ENCODE peak calls at places on chromosomes 3 and 15, in six cellular contexts. One of them, this sample, is unnamed. For H3K9me3, the result is how much of the 10 kb centered on the place peaks cover.

GRCh38 chr15:71296032-71296686 is 180.9 kb downstream of the THSD4 start:
- DNase-seq in mammary epithelial cell: peak
- DNase-seq in heart right ventricle: no peak
- DNase-seq in effector memory CD4-positive, alpha-beta T cell: no peak
- DNase-seq in colonic mucosa: peak
- DNase-seq in SJSA1: no peak
- DNase-seq in this sample: no peak

GRCh38 chr3:159486580-159486979 is 502.1 kb upstream of the IL12A start:
- DNase-seq in mammary epithelial cell: peak
- DNase-seq in heart right ventricle: no peak
- DNase-seq in effector memory CD4-positive, alpha-beta T cell: no peak
- DNase-seq in colonic mucosa: no peak
- DNase-seq in SJSA1: no peak
- DNase-seq in this sample: no peak

GRCh38 chr3:58536501-58537411 is at the start of gene ACOX2:
- DNase-seq in mammary epithelial cell: no peak
- DNase-seq in heart right ventricle: peak
- DNase-seq in effector memory CD4-positive, alpha-beta T cell: no peak
- DNase-seq in colonic mucosa: peak
- DNase-seq in SJSA1: no peak
- DNase-seq in this sample: peak

GRCh38 chr15:81301385-81301784 is 22.6 kb downstream of the STARD5 start:
- DNase-seq in mammary epithelial cell: no peak
- DNase-seq in heart right ventricle: no peak
- DNase-seq in effector memory CD4-positive, alpha-beta T cell: no peak
- DNase-seq in colonic mucosa: no peak
- DNase-seq in SJSA1: no peak
- DNase-seq in this sample: no peak

GRCh38 chr3:20574746-20575145 is 388.7 kb upstream of the SGO1 start:
- DNase-seq in mammary epithelial cell: peak
- DNase-seq in heart right ventricle: no peak
- DNase-seq in effector memory CD4-positive, alpha-beta T cell: no peak
- DNase-seq in colonic mucosa: no peak
- DNase-seq in SJSA1: no peak
- DNase-seq in this sample: no peak

GRCh38 chr15:66941231-66941711 is 124.1 kb upstream of the SMAD3 start:
- DNase-seq in mammary epithelial cell: no peak
- DNase-seq in heart right ventricle: no peak
- DNase-seq in effector memory CD4-positive, alpha-beta T cell: no peak
- DNase-seq in colonic mucosa: no peak
- DNase-seq in SJSA1: no peak
- DNase-seq in this sample: no peak

GRCh38 chr3:119148493-119149180 is 2.7 kb downstream of the TEX55 start:
- DNase-seq in mammary epithelial cell: peak
- DNase-seq in heart right ventricle: no peak
- DNase-seq in effector memory CD4-positive, alpha-beta T cell: no peak
- DNase-seq in colonic mucosa: no peak
- DNase-seq in SJSA1: no peak
- DNase-seq in this sample: no peak

GRCh38 chr3:188262913-188263683 is 109.1 kb downstream of the LPP start:
- DNase-seq in mammary epithelial cell: no peak
- DNase-seq in heart right ventricle: no peak
- DNase-seq in effector memory CD4-positive, alpha-beta T cell: no peak
- DNase-seq in colonic mucosa: no peak
- DNase-seq in SJSA1: peak
- DNase-seq in this sample: no peak

GRCh38 chr15:50228866-50229265 is 36.7 kb downstream of the HDC start:
- DNase-seq in mammary epithelial cell: no peak
- DNase-seq in heart right ventricle: no peak
- DNase-seq in effector memory CD4-positive, alpha-beta T cell: no peak
- DNase-seq in colonic mucosa: no peak
- DNase-seq in SJSA1: no peak
- DNase-seq in this sample: no peak

GRCh38 chr3:28028554-28028953 is 212.9 kb upstream of the CMC1 start:
- DNase-seq in mammary epithelial cell: no peak
- DNase-seq in heart right ventricle: no peak
- DNase-seq in effector memory CD4-positive, alpha-beta T cell: no peak
- DNase-seq in colonic mucosa: no peak
- DNase-seq in SJSA1: no peak
- DNase-seq in this sample: no peak
- H3K9me3 ChIP-seq in mammary epithelial cell: under half
- H3K9me3 ChIP-seq in heart right ventricle: under half
- H3K9me3 ChIP-seq in effector memory CD4-positive, alpha-beta T cell: under half
- H3K9me3 ChIP-seq in colonic mucosa: under half
- H3K9me3 ChIP-seq in SJSA1: under half
- H3K9me3 ChIP-seq in this sample: under half

DNA sequence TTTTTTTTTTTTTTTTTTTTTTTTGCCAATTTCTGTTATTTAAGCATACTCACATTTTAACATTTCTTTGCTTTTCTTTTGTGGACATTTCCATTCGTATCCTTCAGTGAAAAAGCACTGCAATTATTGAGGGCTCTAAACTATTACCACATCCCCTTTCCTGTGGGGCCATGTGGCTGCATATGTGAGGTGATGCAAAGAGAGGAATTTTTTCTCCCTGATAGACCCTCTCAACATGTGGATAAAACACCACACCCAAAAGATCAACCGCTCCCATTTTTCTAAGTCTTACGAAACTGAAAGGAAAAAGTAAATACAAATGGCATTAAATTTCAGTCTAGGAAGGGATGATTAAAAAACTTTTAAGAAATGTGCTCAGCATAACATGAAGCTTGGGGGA is 68.8 kb downstream of the DNAJC13 start:
- DNase-seq in mammary epithelial cell: no peak
- DNase-seq in heart right ventricle: no peak
- DNase-seq in effector memory CD4-positive, alpha-beta T cell: no peak
- DNase-seq in colonic mucosa: no peak
- DNase-seq in SJSA1: no peak
- DNase-seq in this sample: no peak
- H3K27ac ChIP-seq in mammary epithelial cell: no peak
- H3K27ac ChIP-seq in heart right ventricle: no peak
- H3K27ac ChIP-seq in effector memory CD4-positive, alpha-beta T cell: no peak
- H3K27ac ChIP-seq in colonic mucosa: no peak
- H3K27ac ChIP-seq in SJSA1: no peak
- H3K27ac ChIP-seq in this sample: no peak

GRCh38 chr3:171428321-171428787 is 31.9 kb downstream of the TNIK start:
- DNase-seq in mammary epithelial cell: no peak
- DNase-seq in heart right ventricle: no peak
- DNase-seq in effector memory CD4-positive, alpha-beta T cell: no peak
- DNase-seq in colonic mucosa: no peak
- DNase-seq in SJSA1: no peak
- DNase-seq in this sample: no peak
- H3K4me3 ChIP-seq in mammary epithelial cell: no peak
- H3K4me3 ChIP-seq in heart right ventricle: no peak
- H3K4me3 ChIP-seq in effector memory CD4-positive, alpha-beta T cell: no peak
- H3K4me3 ChIP-seq in colonic mucosa: no peak
- H3K4me3 ChIP-seq in SJSA1: no peak
- H3K4me3 ChIP-seq in this sample: no peak

DNA sequence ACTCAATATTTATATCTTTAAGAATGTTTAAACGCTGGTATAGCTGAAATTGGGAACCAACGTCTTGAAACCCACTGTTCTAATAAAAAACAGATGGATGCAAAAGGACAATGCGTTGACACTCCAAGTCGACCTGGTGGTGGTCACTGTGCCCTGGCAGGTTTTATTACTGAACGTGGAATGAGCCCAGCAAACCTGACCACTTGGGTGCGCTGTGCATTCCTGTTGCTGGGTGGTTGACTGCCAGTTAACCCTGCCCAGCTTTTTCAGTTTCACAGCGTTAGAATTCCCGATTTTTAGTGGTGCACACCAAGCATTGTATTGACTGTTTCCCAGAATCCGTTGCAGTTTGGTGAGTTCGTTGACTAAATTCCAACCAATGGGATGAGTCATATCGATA is 384.4 kb downstream of the OCA2 start:
- DNase-seq in mammary epithelial cell: no peak
- DNase-seq in heart right ventricle: no peak
- DNase-seq in effector memory CD4-positive, alpha-beta T cell: no peak
- DNase-seq in colonic mucosa: no peak
- DNase-seq in SJSA1: no peak
- DNase-seq in this sample: no peak
- H3K9me3 ChIP-seq in mammary epithelial cell: under half
- H3K9me3 ChIP-seq in heart right ventricle: under half
- H3K9me3 ChIP-seq in effector memory CD4-positive, alpha-beta T cell: under half
- H3K9me3 ChIP-seq in colonic mucosa: under half
- H3K9me3 ChIP-seq in SJSA1: under half
- H3K9me3 ChIP-seq in this sample: under half

GRCh38 chr3:164370970-164371369 is 707.3 kb downstream of the SI start:
- DNase-seq in mammary epithelial cell: no peak
- DNase-seq in heart right ventricle: no peak
- DNase-seq in effector memory CD4-positive, alpha-beta T cell: no peak
- DNase-seq in colonic mucosa: no peak
- DNase-seq in SJSA1: no peak
- DNase-seq in this sample: no peak

GRCh38 chr3:164377466-164377865 is 700.8 kb downstream of the SI start:
- DNase-seq in mammary epithelial cell: no peak
- DNase-seq in heart right ventricle: no peak
- DNase-seq in effector memory CD4-positive, alpha-beta T cell: no peak
- DNase-seq in colonic mucosa: no peak
- DNase-seq in SJSA1: no peak
- DNase-seq in this sample: no peak

GRCh38 chr3:164380156-164380555 is 698.1 kb downstream of the SI start:
- DNase-seq in mammary epithelial cell: no peak
- DNase-seq in heart right ventricle: no peak
- DNase-seq in effector memory CD4-positive, alpha-beta T cell: no peak
- DNase-seq in colonic mucosa: no peak
- DNase-seq in SJSA1: no peak
- DNase-seq in this sample: no peak

GRCh38 chr3:164375538-164375937 is 702.8 kb downstream of the SI start:
- DNase-seq in mammary epithelial cell: no peak
- DNase-seq in heart right ventricle: no peak
- DNase-seq in effector memory CD4-positive, alpha-beta T cell: no peak
- DNase-seq in colonic mucosa: no peak
- DNase-seq in SJSA1: no peak
- DNase-seq in this sample: no peak

DNA sequence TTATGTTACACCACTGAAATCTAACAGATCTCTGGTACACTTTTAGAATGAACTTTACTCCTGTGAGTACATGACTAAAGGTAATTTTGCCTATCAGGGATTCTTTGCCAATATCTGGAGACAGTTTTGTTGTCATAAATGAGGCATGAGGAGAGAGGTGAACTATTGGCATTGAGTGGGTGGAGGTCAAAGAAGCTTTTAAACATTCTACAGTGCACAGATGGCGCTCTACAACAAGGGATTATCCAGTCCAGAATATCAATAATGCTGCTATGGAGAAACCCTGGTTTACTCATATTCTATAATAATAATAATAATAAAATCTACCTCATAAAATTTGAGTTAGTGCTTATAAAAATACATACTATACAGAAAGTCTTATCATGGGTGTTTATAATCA is 702.3 kb downstream of the SI start:
- DNase-seq in mammary epithelial cell: no peak
- DNase-seq in heart right ventricle: no peak
- DNase-seq in effector memory CD4-positive, alpha-beta T cell: no peak
- DNase-seq in colonic mucosa: no peak
- DNase-seq in SJSA1: no peak
- DNase-seq in this sample: no peak
- H3K27ac ChIP-seq in mammary epithelial cell: no peak
- H3K27ac ChIP-seq in heart right ventricle: no peak
- H3K27ac ChIP-seq in effector memory CD4-positive, alpha-beta T cell: no peak
- H3K27ac ChIP-seq in colonic mucosa: no peak
- H3K27ac ChIP-seq in SJSA1: no peak
- H3K27ac ChIP-seq in this sample: no peak

GRCh38 chr3:124879395-124879723 is 7.8 kb downstream of the ITGB5 start:
- DNase-seq in mammary epithelial cell: no peak
- DNase-seq in heart right ventricle: no peak
- DNase-seq in effector memory CD4-positive, alpha-beta T cell: no peak
- DNase-seq in colonic mucosa: no peak
- DNase-seq in SJSA1: no peak
- DNase-seq in this sample: no peak

GRCh38 chr3:124881976-124882697 is 5.0 kb downstream of the ITGB5 start:
- DNase-seq in mammary epithelial cell: no peak
- DNase-seq in heart right ventricle: no peak
- DNase-seq in effector memory CD4-positive, alpha-beta T cell: no peak
- DNase-seq in colonic mucosa: no peak
- DNase-seq in SJSA1: no peak
- DNase-seq in this sample: no peak

GRCh38 chr3:124877617-124878016 is 9.5 kb downstream of the ITGB5 start:
- DNase-seq in mammary epithelial cell: no peak
- DNase-seq in heart right ventricle: no peak
- DNase-seq in effector memory CD4-positive, alpha-beta T cell: no peak
- DNase-seq in colonic mucosa: no peak
- DNase-seq in SJSA1: no peak
- DNase-seq in this sample: no peak

GRCh38 chr3:124882749-124883148 is 4.4 kb downstream of the ITGB5 start:
- DNase-seq in mammary epithelial cell: no peak
- DNase-seq in heart right ventricle: no peak
- DNase-seq in effector memory CD4-positive, alpha-beta T cell: no peak
- DNase-seq in colonic mucosa: no peak
- DNase-seq in SJSA1: no peak
- DNase-seq in this sample: no peak

DNA sequence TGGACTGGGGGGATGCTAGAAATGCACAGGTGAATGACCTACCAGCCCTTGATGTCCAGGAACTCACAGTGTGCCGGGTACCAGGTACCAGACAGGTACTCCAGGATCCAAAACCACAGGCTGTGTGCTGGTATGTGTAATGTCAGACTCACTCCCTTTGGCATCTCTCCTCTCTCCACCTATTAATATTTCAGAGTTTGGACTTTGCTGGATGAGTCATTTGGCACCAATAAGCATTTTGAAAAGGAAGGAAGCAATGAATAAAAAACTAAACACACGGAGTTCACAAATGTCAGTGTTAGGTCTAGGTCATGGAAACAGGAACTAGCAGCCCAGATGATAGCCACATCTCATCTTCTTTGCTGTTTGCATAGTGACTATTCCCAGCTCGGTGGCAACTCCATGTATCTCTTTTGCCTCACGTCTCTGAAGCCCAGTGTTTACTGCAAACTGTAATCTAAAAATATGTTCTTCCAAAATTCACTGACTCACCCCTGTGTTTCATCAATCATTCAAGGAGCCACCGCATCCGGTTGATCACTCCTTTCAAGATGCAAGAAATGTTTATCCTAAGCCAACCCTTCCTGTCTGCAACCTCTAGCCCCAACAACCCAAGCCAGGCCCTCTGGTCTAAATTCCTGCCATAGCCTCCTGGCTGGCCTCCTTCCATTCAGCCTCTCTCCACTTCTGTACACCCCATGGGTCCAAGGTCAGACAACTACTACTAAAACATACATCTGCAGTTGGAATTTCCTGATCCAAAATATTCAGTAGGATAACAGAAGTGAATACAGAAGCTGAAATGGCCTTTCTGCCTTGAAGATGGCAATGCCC is 8.4 kb downstream of the ITGB5 start:
- DNase-seq in mammary epithelial cell: peak
- DNase-seq in heart right ventricle: no peak
- DNase-seq in effector memory CD4-positive, alpha-beta T cell: no peak
- DNase-seq in colonic mucosa: peak
- DNase-seq in SJSA1: peak
- DNase-seq in this sample: no peak
- H3K4me3 ChIP-seq in mammary epithelial cell: no peak
- H3K4me3 ChIP-seq in heart right ventricle: no peak
- H3K4me3 ChIP-seq in effector memory CD4-positive, alpha-beta T cell: no peak
- H3K4me3 ChIP-seq in colonic mucosa: no peak
- H3K4me3 ChIP-seq in SJSA1: no peak
- H3K4me3 ChIP-seq in this sample: no peak

This sample was measured in lung.